ENCODE peak calls at places on chromosomes 2 and 18, in five cellular contexts. F, C, S, J and O are unnamed samples.

GRCh38 chr18:56168049-56168781 is 470.2 kb downstream of the TXNL1 start:
- DNase-seq in F (no peak), C (peak), S (no peak), J (no peak), O (no peak)

GRCh38 chr18:10072659-10073309 is 159.0 kb downstream of the VAPA start:
- DNase-seq in F (no peak), C (no peak), S (no peak), J (no peak), O (no peak)

GRCh38 chr2:42721898-42722297 is 42.0 kb downstream of the OXER1 start:
- DNase-seq in F (no peak), C (no peak), S (no peak), J (no peak), O (no peak)

GRCh38 chr2:132652501-132652900 is 17.5 kb downstream of the LYPD1 start:
- DNase-seq in F (no peak), C (no peak), S (no peak), J (no peak), O (no peak)

GRCh38 chr2:44237221-44237620 is 38.1 kb upstream of the SLC3A1 start:
- DNase-seq in F (peak), C (no peak), S (no peak), J (no peak), O (no peak)

GRCh38 chr2:8761529-8762164 is 75.8 kb downstream of the KIDINS220 start:
- DNase-seq in F (no peak), C (peak), S (no peak), J (no peak), O (peak)

GRCh38 chr18:55321268-55322175 is 266.5 kb downstream of the TCF4 start:
- DNase-seq in F (no peak), C (peak), S (peak), J (no peak), O (peak)

GRCh38 chr2:43832457-43832856 is 6.2 kb downstream of the ABCG5 start:
- DNase-seq in F (no peak), C (no peak), S (no peak), J (no peak), O (no peak)

GRCh38 chr2:232815569-232815968 is 39.2 kb upstream of the KCNJ13 start:
- DNase-seq in F (no peak), C (no peak), S (no peak), J (no peak), O (peak)

GRCh38 chr2:11080253-11081115 is 74.8 kb upstream of the SLC66A3 start:
- DNase-seq in F (no peak), C (no peak), S (no peak), J (no peak), O (peak)

GRCh38 chr18:7974200-7974874 is 407.2 kb downstream of the PTPRM start:
- DNase-seq in F (no peak), C (no peak), S (no peak), J (no peak), O (no peak)

GRCh38 chr18:9792565-9793226 is 84.6 kb downstream of the RAB31 start:
- DNase-seq in F (no peak), C (no peak), S (no peak), J (peak), O (no peak)